ENCODE peak calls at places on chromosome 5, in seven cellular contexts. N is IMR-90, F is mesenchymal stem cell, X is H1, K is neuronal stem cell, C is mesendoderm, V is trophoblast cell. E is an unnamed sample. For H3K4me1, the result is how much of the 10 kb centered on the place peaks cover.

GRCh38 chr5:67879619-67880357 is 335.8 kb upstream of the PIK3R1 start:
- DNase-seq in N (no peak), F (peak), X (no peak), K (no peak), C (no peak), V (peak), E (no peak)

GRCh38 chr5:59648949-59649921 is 244.3 kb downstream of the PDE4D start:
- DNase-seq in N (no peak), F (peak), X (no peak), K (no peak), C (peak), V (peak), E (no peak)

GRCh38 chr5:81301221-81302015 is at the start of gene ZCCHC9:
- DNase-seq in N (peak), F (peak), X (peak), K (peak), C (peak), V (peak), E (peak)

GRCh38 chr5:147756566-147756965 is 26.0 kb downstream of the JAKMIP2 start:
- DNase-seq in N (no peak), F (no peak), X (no peak), K (no peak), C (no peak), V (no peak), E (no peak)

GRCh38 chr5:170576602-170577584 is 73.1 kb downstream of the KCNIP1 start:
- DNase-seq in N (no peak), F (peak), X (no peak), K (no peak), C (no peak), V (no peak), E (no peak)

GRCh38 chr5:83543898-83544297 is 72.4 kb downstream of the VCAN start:
- DNase-seq in N (no peak), F (no peak), X (no peak), K (no peak), C (no peak), V (no peak), E (no peak)

GRCh38 chr5:170499621-170500020 is 4.2 kb upstream of the KCNIP1 start:
- DNase-seq in N (no peak), F (no peak), X (no peak), K (no peak), C (no peak), V (no peak), E (no peak)

GRCh38 chr5:103119067-103119764 is 722 bp downstream of the GIN1 start:
- DNase-seq in N (peak), F (no peak), X (no peak), K (peak), C (peak), V (no peak), E (no peak)

GRCh38 chr5:77900691-77901090 is 124.6 kb upstream of the TBCA start:
- DNase-seq in N (no peak), F (no peak), X (no peak), K (no peak), C (no peak), V (no peak), E (no peak)

GRCh38 chr5:15013654-15014463 is 142.3 kb upstream of the ANKH start:
- DNase-seq in N (peak), F (peak), X (no peak), K (peak), C (peak), V (peak), E (no peak)

GRCh38 chr5:147966829-147967228 is 60.5 kb upstream of the C5orf46 start:
- DNase-seq in N (no peak), F (no peak), X (no peak), K (no peak), C (no peak), V (no peak), E (no peak)

GRCh38 chr5:134976841-134977240 is 9.1 kb downstream of the CATSPER3 start:
- DNase-seq in N (no peak), F (no peak), X (no peak), K (no peak), C (peak), V (no peak), E (no peak)

GRCh38 chr5:80959768-80960442 is at the start of gene RASGRF2:
- DNase-seq in N (peak), F (peak), X (peak), K (peak), C (peak), V (peak), E (peak)

GRCh38 chr5:137902389-137903133 is 13.3 kb downstream of the PKD2L2 start:
- DNase-seq in N (no peak), F (no peak), X (no peak), K (no peak), C (no peak), V (no peak), E (no peak)

GRCh38 chr5:16570121-16570815 is 46.5 kb downstream of the RETREG1 start:
- DNase-seq in N (peak), F (no peak), X (no peak), K (no peak), C (no peak), V (peak), E (no peak)

GRCh38 chr5:145244788-145245187 is 590.4 kb downstream of the PRELID2 start:
- DNase-seq in N (peak), F (no peak), X (no peak), K (no peak), C (no peak), V (no peak), E (no peak)

GRCh38 chr5:10695055-10695649 is 65.9 kb downstream of the DAP start:
- DNase-seq in N (peak), F (peak), X (peak), K (peak), C (peak), V (peak), E (peak)

GRCh38 chr5:14668247-14668646 is 3.7 kb downstream of the OTULIN start:
- DNase-seq in N (no peak), F (no peak), X (no peak), K (no peak), C (no peak), V (no peak), E (no peak)

GRCh38 chr5:158155811-158156495 is 297.0 kb upstream of the CLINT1 start:
- DNase-seq in N (no peak), F (no peak), X (no peak), K (no peak), C (no peak), V (no peak), E (no peak)

GRCh38 chr5:109485030-109485429 is 75.3 kb upstream of the PJA2 start:
- DNase-seq in N (no peak), F (peak), X (no peak), K (no peak), C (no peak), V (no peak), E (no peak)

GRCh38 chr5:111472579-111472978 is 39.8 kb downstream of the STARD4 start:
- DNase-seq in N (no peak), F (no peak), X (no peak), K (no peak), C (no peak), V (no peak), E (no peak)

GRCh38 chr5:54520438-54520846 is 2.9 kb downstream of the SNX18 start:
- DNase-seq in N (peak), F (peak), X (no peak), K (no peak), C (peak), V (peak), E (no peak)

GRCh38 chr5:56414056-56414455 is 180.9 kb upstream of the ANKRD55 start:
- DNase-seq in N (no peak), F (no peak), X (no peak), K (no peak), C (no peak), V (peak), E (no peak)

GRCh38 chr5:126615286-126615685 is 14.5 kb downstream of the PHAX start:
- DNase-seq in N (no peak), F (no peak), X (no peak), K (no peak), C (no peak), V (no peak), E (no peak)

GRCh38 chr5:72441094-72441723 is 66.0 kb downstream of the ZNF366 start:
- DNase-seq in N (peak), F (no peak), X (no peak), K (no peak), C (no peak), V (no peak), E (no peak)

GRCh38 chr5:89613222-89613956 is 730.4 kb upstream of the MEF2C start:
- DNase-seq in N (no peak), F (no peak), X (no peak), K (no peak), C (no peak), V (no peak), E (no peak)

GRCh38 chr5:158979290-158979689 is 120.4 kb downstream of the EBF1 start:
- DNase-seq in N (no peak), F (no peak), X (no peak), K (no peak), C (no peak), V (no peak), E (no peak)

GRCh38 chr5:7325975-7326911 is 69.7 kb upstream of the ADCY2 start:
- DNase-seq in N (no peak), F (no peak), X (no peak), K (no peak), C (no peak), V (no peak), E (no peak)

GRCh38 chr5:29697786-29698414 is 1495.6 kb upstream of the CDH6 start:
- DNase-seq in N (no peak), F (no peak), X (no peak), K (peak), C (peak), V (peak), E (peak)

GRCh38 chr5:69217154-69217731 is 17.4 kb upstream of the CDK7 start:
- DNase-seq in N (no peak), F (no peak), X (no peak), K (peak), C (no peak), V (peak), E (no peak)

GRCh38 chr5:98519530-98519929 is 253.9 kb upstream of the RGMB start:
- DNase-seq in N (no peak), F (no peak), X (no peak), K (no peak), C (no peak), V (no peak), E (no peak)

GRCh38 chr5:129103397-129103796 is 8.8 kb downstream of the ISOC1 start:
- DNase-seq in N (no peak), F (no peak), X (no peak), K (no peak), C (no peak), V (no peak), E (no peak)
- H3K4me1 ChIP-seq in N (under half), F (under half), X (under half), K (under half), C (under half), V (under half), E (under half)

GRCh38 chr5:1720396-1721110 is 79.1 kb downstream of the MRPL36 start:
- DNase-seq in N (no peak), F (no peak), X (peak), K (no peak), C (no peak), V (no peak), E (peak)
- H2BK5ac ChIP-seq in N (no peak), F (no peak), X (no peak), K (no peak), C (no peak), V (no peak), E (no peak)

GRCh38 chr5:141515141-141515540 is 26.3 kb downstream of the PCDHGC5 start:
- DNase-seq in N (no peak), F (no peak), X (no peak), K (no peak), C (no peak), V (no peak), E (no peak)
- H3K4me1 ChIP-seq in N (half or more), F (under half), X (under half), K (under half), C (under half), V (half or more), E (under half)

DNA sequence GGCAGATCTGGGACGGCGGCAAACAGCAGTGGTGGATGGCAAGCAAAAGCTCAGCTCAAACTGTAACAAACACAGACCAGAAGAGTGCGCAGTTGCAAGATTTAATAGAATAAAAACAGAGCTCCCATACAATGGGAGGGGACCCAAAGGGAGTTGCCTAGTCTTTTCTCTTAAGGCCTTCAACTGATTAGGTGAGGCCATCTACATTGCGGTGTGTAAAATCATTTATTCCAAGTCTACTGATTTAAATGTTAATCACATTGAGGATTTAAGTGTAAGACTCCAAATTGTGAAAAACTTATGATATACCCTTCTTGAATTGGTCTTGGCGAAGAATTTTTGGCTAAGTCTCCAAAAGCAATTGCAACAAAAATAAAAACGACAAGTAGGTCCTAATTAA is 21.6 kb upstream of the C1QTNF3 start:
- DNase-seq in N (no peak), F (no peak), X (no peak), K (no peak), C (no peak), V (no peak), E (no peak)
- H2BK5ac ChIP-seq in N (no peak), F (no peak), X (no peak), K (no peak), C (no peak), V (no peak), E (no peak)

GRCh38 chr5:133265257-133265656 is 213.4 kb downstream of the HSPA4 start:
- DNase-seq in N (no peak), F (no peak), X (no peak), K (no peak), C (no peak), V (no peak), E (no peak)

GRCh38 chr5:133269707-133270106 is 217.9 kb downstream of the HSPA4 start:
- DNase-seq in N (no peak), F (no peak), X (no peak), K (no peak), C (no peak), V (no peak), E (no peak)

GRCh38 chr5:133266966-133267365 is 215.2 kb downstream of the HSPA4 start:
- DNase-seq in N (no peak), F (no peak), X (no peak), K (no peak), C (no peak), V (no peak), E (no peak)

GRCh38 chr5:133267601-133268000 is 215.8 kb downstream of the HSPA4 start:
- DNase-seq in N (no peak), F (no peak), X (no peak), K (no peak), C (no peak), V (no peak), E (no peak)

GRCh38 chr5:133265720-133266575 is 214.1 kb downstream of the HSPA4 start:
- DNase-seq in N (no peak), F (no peak), X (no peak), K (no peak), C (no peak), V (no peak), E (no peak)
- H3K4me1 ChIP-seq in N (under half), F (under half), X (under half), K (under half), C (under half), V (under half), E (under half)